ENCODE peak calls at places on chromosomes 12 and 14, in eight cellular contexts. P is NCI-H510A treated with DMSO at 0.1 percent for 48 hours; T is stimulated activated CD8-positive, alpha-beta memory T cell treated with anti-CD3 and anti-CD28 coated beads, Interleukin-4, amount 100 ng/mL, for 24 hours; R is adrenal gland; O is activated CD8-positive, alpha-beta T cell treated with anti-CD3 and anti-CD28 coated beads, Interleukin-2, amount 10 ng/mL, durations not matched to agents 7 days and 5 days; A is cardiac muscle cell; I is mesenteric fat pad; W is Ammon's horn. V is an unnamed sample.

GRCh38 chr14:85471156-85471555 is 58.8 kb upstream of the FLRT2 start:
- DNase-seq in R (no peak), I (no peak), O (no peak), W (no peak), A (peak; percentile 75), P (no peak), T (no peak), V (no peak)

GRCh38 chr12:57898308-57898970 is 42.9 kb upstream of the ATP23 start:
- DNase-seq in O (no peak), W (no peak), A (no peak), I (no peak), P (peak; percentile 75), T (no peak), R (no peak), V (no peak)

GRCh38 chr12:112116232-112117060 is 7.9 kb upstream of the NAA25 start:
- DNase-seq in I (peak; percentile 88), P (peak; percentile 78), T (no peak), O (peak; percentile 44), A (peak; percentile 95), W (peak; percentile 96), R (peak; percentile 89), V (peak; percentile 67)

GRCh38 chr14:69101331-69101826 is 51.5 kb downstream of the DCAF5 start:
- DNase-seq in I (no peak), T (no peak), R (no peak), W (no peak), O (peak; percentile 28), P (no peak), A (peak; percentile 92), V (no peak)

GRCh38 chr12:21991526-21991925 is 50.3 kb upstream of the ABCC9 start:
- DNase-seq in T (no peak), W (no peak), A (no peak), P (no peak), R (no peak), O (no peak), I (no peak), V (no peak)

GRCh38 chr12:96140110-96140509 is 54.1 kb upstream of the ELK3 start:
- DNase-seq in O (no peak), A (peak; percentile 46), R (no peak), W (no peak), T (no peak), I (no peak), P (no peak), V (no peak)

GRCh38 chr12:75208851-75209781 is 523 bp downstream of the KCNC2 start:
- DNase-seq in R (no peak), I (no peak), A (peak; percentile 34), T (no peak), W (peak; percentile 25), O (peak; percentile 33), P (peak; percentile 91), V (peak; percentile 73)

GRCh38 chr12:120468846-120469449 is 600 bp downstream of the SRSF9 start:
- DNase-seq in I (no peak), O (peak; percentile 66), R (peak; percentile 62), A (no peak), W (no peak), P (no peak), T (peak; percentile 34), V (peak; percentile 40)

GRCh38 chr12:43805149-43805856 is 814 bp downstream of the TWF1 start:
- DNase-seq in A (peak; percentile 3), R (no peak), W (no peak), I (no peak), O (peak; percentile 30), T (no peak), P (peak; percentile 28), V (no peak)

GRCh38 chr12:121839106-121839992 is 19.3 kb downstream of the HPD start:
- DNase-seq in O (peak; percentile 99), I (peak; percentile 100), T (peak; percentile 99), R (peak; percentile 100), A (peak; percentile 99), P (peak; percentile 99), W (peak; percentile 97), V (peak; percentile 97)

GRCh38 chr12:71282020-71282419 is 124.2 kb upstream of the TSPAN8 start:
- DNase-seq in P (no peak), I (no peak), R (no peak), O (no peak), W (no peak), T (no peak), A (no peak), V (peak; percentile 21)

GRCh38 chr14:50025776-50026175 is 90.6 kb downstream of the VCPKMT start:
- DNase-seq in W (no peak), P (no peak), R (no peak), I (no peak), A (no peak), O (no peak), T (no peak), V (no peak)

GRCh38 chr14:37546621-37547447 is 48.2 kb downstream of the FOXA1 start:
- DNase-seq in T (no peak), O (no peak), A (peak; percentile 16), W (no peak), R (no peak), I (no peak), P (peak; percentile 61), V (no peak)

GRCh38 chr14:68479247-68479646 is 313.6 kb downstream of the ZFP36L1 start:
- DNase-seq in T (no peak), R (no peak), A (peak; percentile 41), W (no peak), O (no peak), P (no peak), I (no peak), V (no peak)

GRCh38 chr14:99225804-99226203 is 46.2 kb downstream of the BCL11B start:
- DNase-seq in W (no peak), R (no peak), O (no peak), A (no peak), T (no peak), I (no peak), P (no peak), V (no peak)

GRCh38 chr14:101360045-101360931 is 201.0 kb upstream of the DIO3 start:
- DNase-seq in R (peak; percentile 50), P (peak; percentile 87), T (no peak), O (peak; percentile 1), A (peak; percentile 2), W (no peak), I (peak; percentile 87), V (no peak)

GRCh38 chr14:99803106-99803437 is 9.9 kb downstream of the EML1 start:
- DNase-seq in O (no peak), R (no peak), I (peak; percentile 65), W (no peak), P (no peak), T (no peak), A (no peak), V (no peak)

GRCh38 chr12:121724930-121725329 is 12.4 kb downstream of the TMEM120B start:
- DNase-seq in W (no peak), P (no peak), A (no peak), O (no peak), R (no peak), I (no peak), T (no peak), V (no peak)